ENCODE peak calls at places on chromosomes 13 and 19, in eight cellular contexts. I is AG04450; T is head of caudate nucleus; E is non-pigmented ciliary epithelial cell; S is HFFc6; N is lower lobe of right lung; H is stimulated activated CD8-positive, alpha-beta memory T cell treated with anti-CD3 and anti-CD28 coated beads, Interleukin-7, amount 100 ng/mL, for 1 hour; Z is astrocyte of the cerebellum. D is an unnamed sample.

GRCh38 chr19:8423821-8424223 is 10.7 kb downstream of the MARCHF2 start:
- DNase-seq in I (peak), H (no peak), N (peak), S (peak), E (peak), T (peak), Z (peak), D (peak)

GRCh38 chr19:40687525-40688016 is 2.9 kb downstream of the NUMBL start:
- DNase-seq in N (peak), T (no peak), Z (no peak), S (peak), I (no peak), H (no peak), E (no peak), D (no peak)

GRCh38 chr13:20856650-20857049 is 45.9 kb downstream of the XPO4 start:
- DNase-seq in I (no peak), S (no peak), N (no peak), E (no peak), Z (no peak), H (no peak), T (no peak), D (no peak)

GRCh38 chr19:5369962-5370367 is 29.4 kb upstream of the PTPRS start:
- DNase-seq in N (peak), Z (no peak), E (no peak), H (peak), S (peak), I (no peak), T (peak), D (no peak)

GRCh38 chr19:11987405-11988231 is 22.8 kb downstream of the ZNF763 start:
- DNase-seq in N (peak), H (peak), Z (peak), E (peak), S (peak), T (peak), I (peak), D (peak)

GRCh38 chr19:12482505-12482886 is 2.1 kb downstream of the ZNF709 start:
- DNase-seq in Z (no peak), E (no peak), S (no peak), I (no peak), H (no peak), N (no peak), T (no peak), D (no peak)

GRCh38 chr19:35026418-35026817 is 3.9 kb upstream of the SCN1B start:
- DNase-seq in H (no peak), S (no peak), Z (no peak), N (no peak), E (no peak), T (no peak), I (no peak), D (no peak)

GRCh38 chr13:106796280-106797047 is 228.5 kb upstream of the ARGLU1 start:
- DNase-seq in T (no peak), I (no peak), Z (no peak), H (no peak), E (no peak), S (no peak), N (no peak), D (no peak)

GRCh38 chr13:33633701-33634525 is 184.0 kb upstream of the RFC3 start:
- DNase-seq in H (no peak), E (peak), Z (no peak), N (no peak), T (peak), I (no peak), S (peak), D (no peak)

GRCh38 chr13:43543331-43543730 is 243.4 kb downstream of the ENOX1 start:
- DNase-seq in I (no peak), S (no peak), Z (no peak), N (no peak), H (no peak), T (no peak), E (no peak), D (no peak)

GRCh38 chr13:100301418-100301817 is 212.5 kb downstream of the PCCA start:
- DNase-seq in E (no peak), I (no peak), T (no peak), N (no peak), S (no peak), Z (peak), H (no peak), D (no peak)

GRCh38 chr13:98144501-98145350 is 1.8 kb downstream of the FARP1 start:
- DNase-seq in T (no peak), S (peak), Z (no peak), H (no peak), N (peak), E (no peak), I (peak), D (no peak)

GRCh38 chr13:103009061-103009840 is 57.0 kb downstream of the SLC10A2 start:
- DNase-seq in T (no peak), H (no peak), S (no peak), Z (no peak), E (no peak), N (no peak), I (no peak), D (no peak)

GRCh38 chr13:82356667-82357066 is 1525.6 kb downstream of the SLITRK1 start:
- DNase-seq in N (no peak), H (no peak), T (no peak), E (no peak), I (no peak), S (peak), Z (no peak), D (no peak)

GRCh38 chr19:12833747-12834417 is 497 bp downstream of the RTBDN start:
- DNase-seq in E (no peak), T (no peak), S (no peak), N (no peak), I (no peak), H (no peak), Z (no peak), D (no peak)

GRCh38 chr13:48730971-48731658 is 77.4 kb downstream of the CYSLTR2 start:
- DNase-seq in S (no peak), Z (no peak), N (no peak), H (no peak), I (no peak), T (no peak), E (peak), D (no peak)

GRCh38 chr13:82330499-82330898 is 1551.8 kb downstream of the SLITRK1 start:
- DNase-seq in N (no peak), S (no peak), I (no peak), H (no peak), E (no peak), T (no peak), Z (no peak), D (no peak)

GRCh38 chr13:29855784-29856183 is 5.4 kb upstream of the UBL3 start:
- DNase-seq in N (no peak), Z (no peak), E (no peak), H (no peak), S (no peak), I (no peak), T (no peak), D (no peak)

GRCh38 chr13:40598599-40598998 is 67.8 kb downstream of the FOXO1 start:
- DNase-seq in E (no peak), Z (no peak), N (no peak), H (no peak), I (no peak), S (no peak), T (no peak), D (no peak)

GRCh38 chr13:52399708-52400107 is 6.3 kb downstream of the THSD1 start:
- DNase-seq in T (no peak), E (no peak), Z (no peak), I (no peak), S (peak), N (no peak), H (no peak), D (no peak)

GRCh38 chr13:110651726-110652230 is 36.4 kb downstream of the NAXD start:
- DNase-seq in S (no peak), T (no peak), E (no peak), H (no peak), I (no peak), N (no peak), Z (no peak), D (no peak)

GRCh38 chr19:48152552-48152951 is 17.6 kb downstream of the LIG1 start:
- DNase-seq in N (no peak), H (peak), I (peak), S (peak), T (peak), E (no peak), Z (peak), D (peak)

GRCh38 chr13:61901946-61902541 is 486.4 kb upstream of the PCDH20 start:
- DNase-seq in T (no peak), N (no peak), S (no peak), I (no peak), E (no peak), H (no peak), Z (no peak), D (no peak)

GRCh38 chr19:31312004-31312403 is 37.2 kb downstream of the TSHZ3 start:
- DNase-seq in H (no peak), S (peak), I (peak), Z (peak), N (no peak), T (peak), E (peak), D (peak)

GRCh38 chr19:18815673-18816072 is 16.1 kb upstream of the UPF1 start:
- DNase-seq in S (no peak), Z (no peak), N (no peak), T (no peak), I (no peak), E (no peak), H (no peak), D (no peak)

GRCh38 chr13:51148952-51149573 is 38.0 kb upstream of the C13orf42 start:
- DNase-seq in I (peak), S (peak), N (no peak), Z (peak), H (no peak), E (no peak), T (peak), D (peak)

GRCh38 chr13:57345526-57345925 is 178.5 kb downstream of the PRR20E start:
- DNase-seq in S (no peak), E (no peak), N (no peak), T (no peak), Z (no peak), I (no peak), H (no peak), D (no peak)

GRCh38 chr19:44808463-44809371 is at the start of gene BCAM:
- DNase-seq in S (no peak), T (peak), Z (no peak), E (no peak), N (peak), I (no peak), H (no peak), D (peak)

GRCh38 chr19:33905937-33906577 is 109.4 kb downstream of the KCTD15 start:
- DNase-seq in E (no peak), Z (no peak), H (no peak), N (peak), I (no peak), T (peak), S (no peak), D (no peak)

D was measured in amniotic stem cell.